ENCODE peak calls at places on chromosomes 6 and 20, in four cellular contexts. P, E, M and Q are unnamed samples.

GRCh38 chr20:20719411-20719810 is 7.0 kb upstream of the RALGAPA2 start:
- DNase-seq in P (no peak), M (no peak), E (no peak), Q (no peak)

GRCh38 chr20:46070215-46070910 is 19.4 kb downstream of the NCOA5 start:
- DNase-seq in P (peak; percentile 37), M (no peak), E (peak; percentile 85), Q (peak; percentile 90)

GRCh38 chr6:165663283-165663735 is 268 bp upstream of the PDE10A start:
- DNase-seq in P (peak; percentile 4), E (no peak), M (no peak), Q (peak; percentile 58)

GRCh38 chr6:2795960-2796359 is 30.8 kb downstream of the WRNIP1 start:
- DNase-seq in E (no peak), P (no peak), M (no peak), Q (no peak)

GRCh38 chr6:137873273-137873762 is 6.3 kb downstream of the TNFAIP3 start:
- DNase-seq in P (peak; percentile 48), E (peak; percentile 86), M (no peak), Q (peak; percentile 96)

GRCh38 chr20:6704132-6704861 is 63.2 kb upstream of the BMP2 start:
- DNase-seq in P (peak; percentile 89), M (no peak), E (peak; percentile 74), Q (peak; percentile 78)

GRCh38 chr20:7926767-7927166 is 13.5 kb downstream of the HAO1 start:
- DNase-seq in P (peak; percentile 67), M (peak; percentile 12), E (peak; percentile 28), Q (peak; percentile 57)

GRCh38 chr20:47057661-47058060 is 163.0 kb downstream of the EYA2 start:
- DNase-seq in M (no peak), E (no peak), P (no peak), Q (no peak)

GRCh38 chr6:44100088-44100550 is 27.1 kb downstream of the MRPL14 start:
- DNase-seq in E (no peak), P (peak; percentile 67), M (no peak), Q (peak; percentile 20)

GRCh38 chr20:33864324-33864963 is 53.3 kb downstream of the CHMP4B start:
- DNase-seq in M (no peak), P (no peak), E (no peak), Q (no peak)

GRCh38 chr6:118456982-118457381 is 91.1 kb upstream of the PLN start:
- DNase-seq in M (no peak), P (no peak), E (no peak), Q (no peak)

GRCh38 chr6:118451839-118452238 is 96.3 kb upstream of the PLN start:
- DNase-seq in M (no peak), E (no peak), P (no peak), Q (no peak)
- H3K9me3 ChIP-seq in M (no peaks in the 10 kb centered on the region), E (peaks cover 15% of the 10 kb centered on the region), P (no peaks in the 10 kb centered on the region), Q (no peaks in the 10 kb centered on the region)

GRCh38 chr20:57620999-57621398 is 773 bp upstream of the ZBP1 start:
- DNase-seq in P (no peak), E (no peak), M (no peak), Q (no peak)

GRCh38 chr20:57621426-57622200 is 1.4 kb upstream of the ZBP1 start:
- DNase-seq in P (peak; percentile 75), E (no peak), M (no peak), Q (no peak)

GRCh38 chr20:57622201-57622570 is 2.0 kb upstream of the ZBP1 start:
- DNase-seq in E (no peak), M (no peak), P (no peak), Q (no peak)

GRCh38 chr20:57624124-57624523 is 3.9 kb upstream of the ZBP1 start:
- DNase-seq in E (no peak), P (no peak), M (no peak), Q (no peak)

DNA sequence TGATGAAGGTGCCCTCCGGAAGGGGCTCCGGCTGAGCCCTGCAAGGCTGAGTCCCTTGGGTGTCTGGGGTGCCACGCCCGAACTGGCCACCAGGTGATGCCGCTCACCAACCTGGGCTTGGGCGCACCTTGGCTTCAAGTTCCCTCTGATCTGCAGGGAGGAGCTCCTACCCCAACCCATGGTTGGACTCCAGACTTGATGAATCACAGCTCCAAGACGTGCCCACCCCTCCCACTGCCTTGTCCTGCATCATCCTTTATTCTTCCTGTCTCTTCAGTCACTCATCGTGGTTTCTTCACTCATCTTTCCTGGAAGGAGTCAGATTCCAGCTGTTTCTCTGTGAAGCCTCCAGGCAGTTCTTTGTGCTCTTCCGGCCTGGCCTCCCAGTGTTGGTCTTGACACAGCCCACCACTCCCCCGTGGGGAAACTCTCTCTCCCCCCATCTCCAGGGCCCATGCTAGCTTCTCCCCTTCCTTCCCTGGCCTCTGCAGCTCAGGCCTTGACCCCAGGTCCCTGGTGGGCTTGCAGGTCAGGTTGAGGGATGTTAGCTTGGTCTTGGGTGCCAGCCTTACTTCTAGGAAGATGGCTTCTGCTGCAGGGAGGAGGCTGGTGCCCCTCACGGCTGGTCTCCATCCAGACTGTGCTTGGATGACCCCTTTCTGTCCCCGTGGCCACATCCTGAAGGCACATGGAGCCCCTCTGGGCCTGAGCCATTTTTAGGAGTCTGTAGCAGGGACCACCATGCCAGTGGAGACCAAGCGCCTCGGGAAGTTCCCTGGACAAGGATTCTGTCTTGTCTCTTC is 2.6 kb upstream of the ZBP1 start:
- DNase-seq in E (peak; percentile 65), M (peak; percentile 45), P (peak; percentile 99), Q (peak; percentile 79)
- H3K36me3 ChIP-seq in E (no peaks in the 10 kb centered on the region), M (no peaks in the 10 kb centered on the region), P (no peaks in the 10 kb centered on the region), Q (no peaks in the 10 kb centered on the region)

DNA sequence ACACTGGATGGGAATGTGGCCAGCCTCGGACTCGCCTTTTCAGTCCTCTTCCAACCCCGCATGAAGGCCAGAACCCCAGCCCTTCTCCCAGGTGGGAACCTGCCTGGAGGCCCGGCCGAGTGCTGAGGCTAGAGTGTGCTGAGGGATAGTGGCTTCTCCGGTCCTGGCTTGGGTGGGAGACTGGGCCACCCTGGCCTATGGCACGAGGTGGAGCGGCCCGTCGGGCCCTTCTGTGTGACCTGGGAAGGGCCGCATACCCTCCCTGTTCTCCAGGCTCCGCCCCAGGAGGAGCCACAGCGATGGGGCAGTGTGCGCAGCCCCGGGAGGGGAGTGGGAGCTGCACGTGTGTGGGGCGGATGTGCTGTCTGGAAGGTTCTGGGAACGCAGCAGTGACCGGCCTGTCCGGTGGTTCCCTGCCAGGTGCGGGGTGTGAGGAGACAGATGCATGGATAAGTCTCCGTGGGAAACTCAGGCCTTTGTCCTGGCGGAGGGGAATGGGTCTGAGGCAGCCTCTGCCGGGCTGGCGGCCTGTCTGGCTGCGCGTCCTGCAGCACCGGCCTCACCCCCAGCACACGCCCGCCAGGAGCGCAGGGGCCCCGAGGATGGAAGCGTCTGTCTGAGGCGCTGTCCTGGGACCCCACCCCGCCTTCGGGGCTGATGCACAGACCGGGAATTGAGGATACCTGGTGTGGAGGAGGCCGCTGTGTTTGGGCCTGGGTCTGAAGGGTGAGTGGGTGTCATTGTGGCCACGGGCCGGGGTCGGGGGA is 1.1 kb upstream of the BHLHE23 start:
- DNase-seq in E (no peak), M (no peak), P (no peak), Q (no peak)
- TF ChIP-seq EZH2 in E (peak; percentile 31), M (no peak), P (peak; percentile 39), Q (peak; percentile 97)

GRCh38 chr20:60637801-60638200 is 614.3 kb upstream of the CDH4 start:
- DNase-seq in E (no peak), P (no peak), M (no peak), Q (no peak)

GRCh38 chr20:60634773-60635172 is 617.3 kb upstream of the CDH4 start:
- DNase-seq in M (no peak), E (no peak), P (no peak), Q (no peak)

GRCh38 chr20:60642048-60642447 is 610.0 kb upstream of the CDH4 start:
- DNase-seq in E (peak; percentile 22), P (no peak), M (no peak), Q (no peak)

GRCh38 chr20:60636417-60636816 is 615.6 kb upstream of the CDH4 start:
- DNase-seq in P (no peak), M (no peak), E (no peak), Q (no peak)

GRCh38 chr20:60638430-60639098 is 613.5 kb upstream of the CDH4 start:
- DNase-seq in E (no peak), P (no peak), M (no peak), Q (no peak)
- H3K9me3 ChIP-seq in E (peaks cover 2% of the 10 kb centered on the region), P (peaks cover 27% of the 10 kb centered on the region), M (peaks cover 42% of the 10 kb centered on the region), Q (no peaks in the 10 kb centered on the region)

GRCh38 chr6:169685860-169686259 is 16.0 kb downstream of the WDR27 start:
- DNase-seq in E (no peak), M (no peak), P (no peak), Q (no peak)

GRCh38 chr6:169691260-169691659 is 10.6 kb downstream of the WDR27 start:
- DNase-seq in P (no peak), M (no peak), E (no peak), Q (no peak)

GRCh38 chr6:169684056-169684455 is 17.8 kb downstream of the WDR27 start:
- DNase-seq in P (no peak), E (no peak), M (no peak), Q (no peak)

GRCh38 chr6:169692516-169692915 is 9.3 kb downstream of the WDR27 start:
- DNase-seq in M (no peak), P (no peak), E (peak; percentile 14), Q (peak; percentile 29)

GRCh38 chr6:169689247-169689646 is 12.6 kb downstream of the WDR27 start:
- DNase-seq in E (peak; percentile 96), P (peak; percentile 25), M (no peak), Q (peak; percentile 91)
- H3K36me3 ChIP-seq in E (peaks cover 5% of the 10 kb centered on the region), P (peaks cover 24% of the 10 kb centered on the region), M (no peaks in the 10 kb centered on the region), Q (no peaks in the 10 kb centered on the region)

DNA sequence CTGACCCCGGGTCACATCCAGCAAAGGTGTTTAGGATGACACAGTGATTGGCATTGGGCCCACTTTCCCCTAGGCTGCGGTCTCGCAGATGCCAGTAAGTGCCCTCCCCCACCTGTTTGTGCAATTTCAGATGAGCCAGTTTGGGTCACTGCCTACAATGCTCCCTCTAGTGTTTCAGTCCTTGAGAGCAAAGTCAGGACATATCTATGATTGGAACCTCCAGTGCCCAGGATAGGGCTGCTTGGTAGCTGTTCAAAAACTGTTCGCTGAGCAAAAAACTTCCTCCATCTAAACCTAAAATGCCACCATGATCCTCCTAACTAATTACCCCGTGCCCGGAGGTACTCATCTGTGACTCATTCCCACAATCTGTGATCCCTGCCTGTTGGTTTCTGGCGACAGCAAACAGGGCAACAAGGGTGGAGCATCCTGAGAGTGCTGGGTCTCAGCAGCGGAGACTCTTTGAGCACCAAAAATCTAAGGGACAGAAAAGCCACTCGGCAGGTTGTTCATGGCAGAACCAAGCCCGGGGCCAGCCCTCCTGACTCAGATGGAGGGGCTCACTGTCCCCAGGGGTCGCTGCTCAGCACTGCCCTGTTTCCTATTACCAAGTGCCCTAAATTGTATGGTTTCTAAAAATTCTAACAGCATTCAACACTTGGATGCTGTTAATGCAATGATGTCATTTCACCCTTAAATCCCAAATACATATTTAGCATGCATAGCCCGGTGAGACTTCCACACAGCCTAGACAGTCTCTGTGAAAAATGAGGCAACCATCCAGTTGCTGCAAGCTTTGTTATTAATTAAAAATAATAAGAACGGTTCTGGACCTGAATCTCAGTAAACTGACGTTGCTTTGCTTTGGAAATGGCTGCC is 5.0 kb downstream of the VSX1 start:
- DNase-seq in E (no peak), P (peak; percentile 88), M (peak; percentile 73), Q (peak; percentile 9)
- TF ChIP-seq EZH2 in E (no peak), P (no peak), M (no peak), Q (no peak)